ENCODE peak calls at places on chromosomes 6 and 20, in five cellular contexts. I is EH, Z is dermis blood vessel endothelial cell, F is iPS DF 6.9, L is epithelial cell of proximal tubule. M is an unnamed sample.

GRCh38 chr6:79526897-79527296 is 10.3 kb downstream of the LCA5 start:
- DNase-seq in I (no peak), Z (no peak), F (no peak), L (no peak), M (no peak)

GRCh38 chr6:33620158-33620583 is 951 bp upstream of the ITPR3 start:
- DNase-seq in I (no peak), Z (peak), F (no peak), L (no peak), M (no peak)

GRCh38 chr6:13079096-13079758 is 249.1 kb downstream of the TBC1D7 start:
- DNase-seq in I (no peak), Z (no peak), F (no peak), L (no peak), M (no peak)

GRCh38 chr20:44433751-44434538 is 41.7 kb upstream of the TTPAL start:
- DNase-seq in I (no peak), Z (no peak), F (no peak), L (no peak), M (no peak)

GRCh38 chr6:153947817-153948447 is 91.1 kb upstream of the OPRM1 start:
- DNase-seq in I (peak), Z (peak), F (peak), L (no peak), M (no peak)

GRCh38 chr6:10582774-10583508 is 61.8 kb downstream of the GCNT2 start:
- DNase-seq in I (no peak), Z (peak), F (no peak), L (no peak), M (no peak)

GRCh38 chr20:59220161-59220560 is 56.5 kb downstream of the ZNF831 start:
- DNase-seq in I (no peak), Z (no peak), F (no peak), L (no peak), M (no peak)

GRCh38 chr20:49385471-49385870 is 97.0 kb downstream of the KCNB1 start:
- DNase-seq in I (peak), Z (peak), F (no peak), L (no peak), M (no peak)

GRCh38 chr20:805713-806112 is 27.8 kb upstream of the FAM110A start:
- DNase-seq in I (no peak), Z (peak), F (no peak), L (no peak), M (no peak)

GRCh38 chr6:36626636-36627035 is 32.5 kb downstream of the SRSF3 start:
- DNase-seq in I (no peak), Z (no peak), F (no peak), L (no peak), M (no peak)